ENCODE peak calls at places on chromosomes 5 and 9, in eight cellular contexts. One of them, this sample, is unnamed.

GRCh38 chr9:15235658-15236057 is 71.4 kb downstream of the TTC39B start:
- DNase-seq in fibroblast of the aortic adventitia: no peak
- DNase-seq in foreskin fibroblast: no peak
- DNase-seq in body of pancreas: no peak
- DNase-seq in LNCaP clone FGC: no peak
- DNase-seq in HL-60: no peak
- DNase-seq in tibial artery: no peak
- DNase-seq in sigmoid colon: no peak
- DNase-seq in this sample: no peak

GRCh38 chr9:86168256-86168655 is 68.9 kb upstream of the GOLM1 start:
- DNase-seq in LNCaP clone FGC: no peak
- DNase-seq in HL-60: no peak
- DNase-seq in body of pancreas: no peak
- DNase-seq in foreskin fibroblast: no peak
- DNase-seq in sigmoid colon: no peak
- DNase-seq in fibroblast of the aortic adventitia: no peak
- DNase-seq in tibial artery: no peak
- DNase-seq in this sample: no peak

GRCh38 chr5:172002310-172002709 is 4.1 kb downstream of the FBXW11 start:
- DNase-seq in HL-60: no peak
- DNase-seq in foreskin fibroblast: no peak
- DNase-seq in tibial artery: no peak
- DNase-seq in fibroblast of the aortic adventitia: peak
- DNase-seq in body of pancreas: no peak
- DNase-seq in LNCaP clone FGC: no peak
- DNase-seq in sigmoid colon: no peak
- DNase-seq in this sample: no peak

GRCh38 chr9:135300346-135301141 is 179.0 kb upstream of the PPP1R26 start:
- DNase-seq in fibroblast of the aortic adventitia: no peak
- DNase-seq in LNCaP clone FGC: no peak
- DNase-seq in sigmoid colon: no peak
- DNase-seq in HL-60: no peak
- DNase-seq in foreskin fibroblast: no peak
- DNase-seq in body of pancreas: no peak
- DNase-seq in tibial artery: no peak
- DNase-seq in this sample: no peak

GRCh38 chr5:125075567-125075966 is 329.1 kb upstream of the ZNF608 start:
- DNase-seq in body of pancreas: no peak
- DNase-seq in foreskin fibroblast: no peak
- DNase-seq in LNCaP clone FGC: no peak
- DNase-seq in tibial artery: no peak
- DNase-seq in fibroblast of the aortic adventitia: no peak
- DNase-seq in HL-60: no peak
- DNase-seq in sigmoid colon: no peak
- DNase-seq in this sample: no peak

GRCh38 chr9:70881321-70881720 is 240.1 kb downstream of the TRPM3 start:
- DNase-seq in sigmoid colon: no peak
- DNase-seq in HL-60: no peak
- DNase-seq in LNCaP clone FGC: no peak
- DNase-seq in foreskin fibroblast: no peak
- DNase-seq in tibial artery: no peak
- DNase-seq in fibroblast of the aortic adventitia: no peak
- DNase-seq in body of pancreas: no peak
- DNase-seq in this sample: no peak

GRCh38 chr5:33423018-33423630 is 17.6 kb upstream of the TARS1 start:
- DNase-seq in sigmoid colon: no peak
- DNase-seq in foreskin fibroblast: peak
- DNase-seq in tibial artery: no peak
- DNase-seq in fibroblast of the aortic adventitia: peak
- DNase-seq in body of pancreas: no peak
- DNase-seq in HL-60: no peak
- DNase-seq in LNCaP clone FGC: no peak
- DNase-seq in this sample: peak

GRCh38 chr9:4417578-4418325 is 72.5 kb upstream of the SLC1A1 start:
- DNase-seq in sigmoid colon: no peak
- DNase-seq in HL-60: no peak
- DNase-seq in tibial artery: no peak
- DNase-seq in fibroblast of the aortic adventitia: peak
- DNase-seq in body of pancreas: no peak
- DNase-seq in foreskin fibroblast: peak
- DNase-seq in LNCaP clone FGC: no peak
- DNase-seq in this sample: peak

GRCh38 chr9:130943780-130944179 is 4.7 kb upstream of the FIBCD1 start:
- DNase-seq in LNCaP clone FGC: no peak
- DNase-seq in sigmoid colon: no peak
- DNase-seq in tibial artery: no peak
- DNase-seq in HL-60: no peak
- DNase-seq in foreskin fibroblast: no peak
- DNase-seq in body of pancreas: no peak
- DNase-seq in fibroblast of the aortic adventitia: no peak
- DNase-seq in this sample: no peak

GRCh38 chr5:135209495-135209837 is 175.4 kb upstream of the PITX1 start:
- DNase-seq in HL-60: no peak
- DNase-seq in LNCaP clone FGC: no peak
- DNase-seq in sigmoid colon: no peak
- DNase-seq in tibial artery: no peak
- DNase-seq in body of pancreas: no peak
- DNase-seq in foreskin fibroblast: no peak
- DNase-seq in fibroblast of the aortic adventitia: no peak
- DNase-seq in this sample: no peak

GRCh38 chr5:133947431-133947841 is 21.0 kb downstream of the C5orf15 start:
- DNase-seq in LNCaP clone FGC: no peak
- DNase-seq in HL-60: no peak
- DNase-seq in tibial artery: no peak
- DNase-seq in body of pancreas: peak
- DNase-seq in foreskin fibroblast: no peak
- DNase-seq in fibroblast of the aortic adventitia: peak
- DNase-seq in sigmoid colon: no peak
- DNase-seq in this sample: no peak

GRCh38 chr5:110588241-110588962 is 138.1 kb downstream of the TMEM232 start:
- DNase-seq in tibial artery: no peak
- DNase-seq in foreskin fibroblast: no peak
- DNase-seq in fibroblast of the aortic adventitia: no peak
- DNase-seq in HL-60: no peak
- DNase-seq in sigmoid colon: no peak
- DNase-seq in body of pancreas: no peak
- DNase-seq in LNCaP clone FGC: no peak
- DNase-seq in this sample: no peak

GRCh38 chr5:110594866-110595265 is 131.6 kb downstream of the TMEM232 start:
- DNase-seq in foreskin fibroblast: no peak
- DNase-seq in tibial artery: no peak
- DNase-seq in HL-60: no peak
- DNase-seq in body of pancreas: no peak
- DNase-seq in sigmoid colon: no peak
- DNase-seq in fibroblast of the aortic adventitia: no peak
- DNase-seq in LNCaP clone FGC: no peak
- DNase-seq in this sample: no peak

GRCh38 chr5:110590187-110590586 is 136.3 kb downstream of the TMEM232 start:
- DNase-seq in fibroblast of the aortic adventitia: peak
- DNase-seq in tibial artery: no peak
- DNase-seq in body of pancreas: no peak
- DNase-seq in foreskin fibroblast: no peak
- DNase-seq in sigmoid colon: no peak
- DNase-seq in LNCaP clone FGC: no peak
- DNase-seq in HL-60: no peak
- DNase-seq in this sample: peak
- TF ChIP-seq CTCF in fibroblast of the aortic adventitia: peak
- TF ChIP-seq CTCF in tibial artery: peak
- TF ChIP-seq CTCF in body of pancreas: no peak
- TF ChIP-seq CTCF in foreskin fibroblast: peak
- TF ChIP-seq CTCF in sigmoid colon: peak
- TF ChIP-seq CTCF in LNCaP clone FGC: peak
- TF ChIP-seq CTCF in HL-60: no peak
- TF ChIP-seq CTCF in this sample: peak

GRCh38 chr5:82274343-82275266 is 3.5 kb downstream of the RPS23 start:
- DNase-seq in body of pancreas: no peak
- DNase-seq in LNCaP clone FGC: no peak
- DNase-seq in sigmoid colon: no peak
- DNase-seq in HL-60: peak
- DNase-seq in tibial artery: no peak
- DNase-seq in foreskin fibroblast: no peak
- DNase-seq in fibroblast of the aortic adventitia: no peak
- DNase-seq in this sample: no peak
- H3K4me3 ChIP-seq in body of pancreas: no peak
- H3K4me3 ChIP-seq in LNCaP clone FGC: no peak
- H3K4me3 ChIP-seq in sigmoid colon: no peak
- H3K4me3 ChIP-seq in HL-60: no peak
- H3K4me3 ChIP-seq in tibial artery: no peak
- H3K4me3 ChIP-seq in foreskin fibroblast: no peak
- H3K4me3 ChIP-seq in fibroblast of the aortic adventitia: no peak
- H3K4me3 ChIP-seq in this sample: no peak

DNA sequence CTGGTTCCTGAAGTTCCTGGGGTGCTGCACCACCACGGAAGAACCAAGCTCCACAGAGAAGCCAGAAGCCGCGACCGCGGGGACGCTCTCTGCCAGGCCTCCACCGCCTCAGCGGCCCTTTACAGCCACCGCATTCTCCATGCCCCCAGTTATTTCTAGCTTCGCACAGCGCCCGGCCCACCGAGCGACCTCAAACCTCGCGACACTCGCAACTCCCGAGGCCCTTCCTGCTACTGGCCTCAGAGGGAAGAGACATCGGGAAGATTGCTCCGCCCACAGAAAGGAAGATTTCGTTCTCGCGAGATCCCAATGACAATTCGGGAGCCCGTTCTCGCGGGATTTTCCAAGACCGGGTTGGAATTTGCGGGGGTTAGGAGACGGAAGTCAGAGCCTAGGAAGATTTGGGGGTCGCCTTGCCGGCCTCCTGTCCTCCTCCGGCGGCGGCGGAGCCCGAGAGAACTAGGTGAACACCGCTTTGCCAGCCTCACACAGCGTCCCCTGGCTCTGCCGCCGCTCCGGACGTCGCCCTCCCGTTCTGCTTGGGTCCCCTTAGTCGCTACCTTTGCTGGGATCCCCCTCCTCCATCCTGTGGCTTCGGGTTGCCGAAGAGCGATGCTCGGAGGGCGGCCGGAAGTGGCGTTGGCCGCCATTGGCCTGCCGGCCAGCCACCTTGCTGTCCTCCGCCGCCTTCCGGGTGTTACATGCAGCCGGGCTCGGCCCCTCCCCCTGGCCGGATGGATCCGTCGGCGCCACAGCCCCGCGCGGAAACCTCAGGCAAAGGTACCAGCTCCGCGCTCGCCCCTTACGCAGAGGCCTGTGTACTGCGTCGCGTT is at the start of gene ERCC6L2:
- DNase-seq in foreskin fibroblast: peak
- DNase-seq in body of pancreas: peak
- DNase-seq in fibroblast of the aortic adventitia: peak
- DNase-seq in sigmoid colon: peak
- DNase-seq in HL-60: peak
- DNase-seq in tibial artery: peak
- DNase-seq in LNCaP clone FGC: peak
- DNase-seq in this sample: peak
- TF ChIP-seq CTCF in foreskin fibroblast: no peak
- TF ChIP-seq CTCF in body of pancreas: no peak
- TF ChIP-seq CTCF in fibroblast of the aortic adventitia: peak
- TF ChIP-seq CTCF in sigmoid colon: no peak
- TF ChIP-seq CTCF in HL-60: no peak
- TF ChIP-seq CTCF in tibial artery: no peak
- TF ChIP-seq CTCF in LNCaP clone FGC: no peak
- TF ChIP-seq CTCF in this sample: no peak

GRCh38 chr9:99169982-99170761 is 51.6 kb downstream of the ALG2 start:
- DNase-seq in fibroblast of the aortic adventitia: no peak
- DNase-seq in LNCaP clone FGC: no peak
- DNase-seq in HL-60: no peak
- DNase-seq in body of pancreas: no peak
- DNase-seq in foreskin fibroblast: no peak
- DNase-seq in sigmoid colon: no peak
- DNase-seq in tibial artery: no peak
- DNase-seq in this sample: no peak
- H3K4me3 ChIP-seq in fibroblast of the aortic adventitia: no peak
- H3K4me3 ChIP-seq in LNCaP clone FGC: no peak
- H3K4me3 ChIP-seq in HL-60: no peak
- H3K4me3 ChIP-seq in body of pancreas: no peak
- H3K4me3 ChIP-seq in foreskin fibroblast: no peak
- H3K4me3 ChIP-seq in sigmoid colon: no peak
- H3K4me3 ChIP-seq in tibial artery: no peak
- H3K4me3 ChIP-seq in this sample: no peak

DNA sequence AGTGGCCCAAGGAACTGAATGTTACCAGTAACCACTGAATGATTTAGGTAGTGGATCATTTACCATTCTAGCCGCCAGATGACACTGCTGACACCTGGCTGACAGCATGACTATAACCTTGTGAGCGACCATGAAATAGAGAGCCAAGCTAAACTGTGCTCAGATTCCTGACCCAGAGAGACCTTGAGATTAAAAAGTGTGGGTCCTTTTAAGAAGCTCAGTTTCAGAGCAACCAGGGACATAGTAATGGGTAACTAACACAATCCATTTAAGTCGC is 566.0 kb downstream of the EFNA5 start:
- DNase-seq in body of pancreas: peak
- DNase-seq in tibial artery: no peak
- DNase-seq in foreskin fibroblast: no peak
- DNase-seq in sigmoid colon: no peak
- DNase-seq in LNCaP clone FGC: peak
- DNase-seq in HL-60: no peak
- DNase-seq in fibroblast of the aortic adventitia: peak
- DNase-seq in this sample: no peak
- TF ChIP-seq CTCF in body of pancreas: no peak
- TF ChIP-seq CTCF in tibial artery: no peak
- TF ChIP-seq CTCF in foreskin fibroblast: no peak
- TF ChIP-seq CTCF in sigmoid colon: no peak
- TF ChIP-seq CTCF in LNCaP clone FGC: peak
- TF ChIP-seq CTCF in HL-60: no peak
- TF ChIP-seq CTCF in fibroblast of the aortic adventitia: peak
- TF ChIP-seq CTCF in this sample: no peak

GRCh38 chr9:128127568-128127989 is at the start of gene PTGES2:
- DNase-seq in foreskin fibroblast: peak
- DNase-seq in body of pancreas: peak
- DNase-seq in HL-60: peak
- DNase-seq in tibial artery: peak
- DNase-seq in fibroblast of the aortic adventitia: peak
- DNase-seq in sigmoid colon: peak
- DNase-seq in LNCaP clone FGC: no peak
- DNase-seq in this sample: peak
- H3K4me3 ChIP-seq in foreskin fibroblast: peak
- H3K4me3 ChIP-seq in body of pancreas: peak
- H3K4me3 ChIP-seq in HL-60: peak
- H3K4me3 ChIP-seq in tibial artery: peak
- H3K4me3 ChIP-seq in fibroblast of the aortic adventitia: peak
- H3K4me3 ChIP-seq in sigmoid colon: peak
- H3K4me3 ChIP-seq in LNCaP clone FGC: peak
- H3K4me3 ChIP-seq in this sample: peak

DNA sequence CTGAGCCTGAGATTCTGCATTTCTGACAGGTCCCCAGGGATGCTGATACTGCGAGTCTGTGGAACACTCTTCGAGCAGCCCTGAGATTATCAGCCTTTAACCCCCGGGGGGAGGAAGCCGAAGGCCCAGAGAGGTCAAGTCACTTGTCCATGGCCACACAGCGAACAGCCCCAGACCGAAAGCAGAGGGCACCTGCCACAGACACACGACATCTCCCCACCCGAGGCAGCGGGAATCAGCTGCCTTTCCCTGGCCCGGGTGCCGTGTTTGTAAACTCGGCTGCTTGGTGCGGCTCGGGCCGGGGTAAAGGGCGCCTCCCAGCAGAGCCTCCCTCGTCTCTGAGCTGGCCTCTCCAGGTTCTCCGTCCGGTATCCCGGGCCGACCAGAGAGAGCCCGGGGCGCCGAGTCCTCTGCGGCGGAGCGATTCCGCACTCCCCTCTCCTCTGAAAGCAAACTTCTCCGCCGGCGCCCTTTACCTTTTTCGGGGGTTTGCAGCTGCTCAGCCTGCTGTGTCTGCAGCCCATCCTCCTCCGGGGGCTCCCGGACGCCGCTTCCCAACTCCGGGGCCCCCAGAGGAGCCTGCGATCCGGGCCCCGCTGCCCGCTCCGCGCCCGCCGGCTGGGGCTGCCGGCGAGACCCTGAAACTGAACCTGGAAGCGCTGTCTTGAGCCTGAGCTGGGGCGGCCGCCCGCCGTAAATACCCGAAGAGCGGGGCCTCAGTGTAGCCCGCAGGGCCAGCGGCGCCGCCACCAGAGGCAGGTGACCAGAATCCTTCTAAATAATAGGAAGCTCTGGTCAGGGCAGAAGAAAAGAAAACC is at the start of gene CCDC69:
- DNase-seq in tibial artery: peak
- DNase-seq in foreskin fibroblast: peak
- DNase-seq in body of pancreas: peak
- DNase-seq in fibroblast of the aortic adventitia: peak
- DNase-seq in sigmoid colon: peak
- DNase-seq in LNCaP clone FGC: peak
- DNase-seq in HL-60: peak
- DNase-seq in this sample: peak
- TF ChIP-seq CTCF in tibial artery: peak
- TF ChIP-seq CTCF in foreskin fibroblast: no peak
- TF ChIP-seq CTCF in body of pancreas: peak
- TF ChIP-seq CTCF in fibroblast of the aortic adventitia: peak
- TF ChIP-seq CTCF in sigmoid colon: no peak
- TF ChIP-seq CTCF in LNCaP clone FGC: peak
- TF ChIP-seq CTCF in HL-60: no peak
- TF ChIP-seq CTCF in this sample: peak

This sample was measured in fibroblast of villous mesenchyme.